ENCODE peak calls at places on chromosomes 13 and 19, in ten cellular contexts. One of them, this sample, is unnamed.

GRCh38 chr13:39023761-39024160 is 14.1 kb downstream of the PROSER1 start:
- DNase-seq in body of pancreas: no peak
- DNase-seq in pancreas: no peak
- DNase-seq in transverse colon: peak; percentile 41
- DNase-seq in lower lobe of right lung: no peak
- DNase-seq in HCT116: no peak
- DNase-seq in CD8-positive, alpha-beta memory T cell: no peak
- DNase-seq in breast epithelium: no peak
- DNase-seq in uterus: no peak
- DNase-seq in effector memory CD4-positive, alpha-beta T cell: no peak
- DNase-seq in this sample: no peak

GRCh38 chr19:28608292-28608691 is 604.7 kb downstream of the UQCRFS1 start:
- DNase-seq in HCT116: no peak
- DNase-seq in breast epithelium: no peak
- DNase-seq in pancreas: no peak
- DNase-seq in CD8-positive, alpha-beta memory T cell: no peak
- DNase-seq in transverse colon: no peak
- DNase-seq in effector memory CD4-positive, alpha-beta T cell: no peak
- DNase-seq in lower lobe of right lung: no peak
- DNase-seq in uterus: no peak
- DNase-seq in body of pancreas: no peak
- DNase-seq in this sample: no peak

GRCh38 chr19:47071731-47072130 is 23.3 kb upstream of the TMEM160 start:
- DNase-seq in pancreas: no peak
- DNase-seq in CD8-positive, alpha-beta memory T cell: no peak
- DNase-seq in HCT116: no peak
- DNase-seq in body of pancreas: no peak
- DNase-seq in transverse colon: no peak
- DNase-seq in lower lobe of right lung: no peak
- DNase-seq in breast epithelium: no peak
- DNase-seq in effector memory CD4-positive, alpha-beta T cell: no peak
- DNase-seq in uterus: no peak
- DNase-seq in this sample: no peak

GRCh38 chr19:34411216-34411615 is 7.0 kb downstream of the PDCD2L start:
- DNase-seq in HCT116: no peak
- DNase-seq in transverse colon: no peak
- DNase-seq in pancreas: no peak
- DNase-seq in effector memory CD4-positive, alpha-beta T cell: no peak
- DNase-seq in CD8-positive, alpha-beta memory T cell: no peak
- DNase-seq in lower lobe of right lung: no peak
- DNase-seq in breast epithelium: no peak
- DNase-seq in body of pancreas: no peak
- DNase-seq in uterus: no peak
- DNase-seq in this sample: no peak

GRCh38 chr19:355134-355533 is 10.5 kb upstream of the MIER2 start:
- DNase-seq in pancreas: no peak
- DNase-seq in transverse colon: no peak
- DNase-seq in HCT116: no peak
- DNase-seq in breast epithelium: no peak
- DNase-seq in body of pancreas: no peak
- DNase-seq in lower lobe of right lung: no peak
- DNase-seq in uterus: no peak
- DNase-seq in effector memory CD4-positive, alpha-beta T cell: no peak
- DNase-seq in CD8-positive, alpha-beta memory T cell: no peak
- DNase-seq in this sample: no peak

GRCh38 chr13:113084094-113084942 is 21.3 kb upstream of the F7 start:
- DNase-seq in uterus: no peak
- DNase-seq in pancreas: no peak
- DNase-seq in body of pancreas: no peak
- DNase-seq in effector memory CD4-positive, alpha-beta T cell: no peak
- DNase-seq in breast epithelium: no peak
- DNase-seq in CD8-positive, alpha-beta memory T cell: no peak
- DNase-seq in lower lobe of right lung: peak; percentile 21
- DNase-seq in HCT116: no peak
- DNase-seq in transverse colon: no peak
- DNase-seq in this sample: no peak

GRCh38 chr19:50562996-50563395 is 5.2 kb downstream of the LRRC4B start:
- DNase-seq in body of pancreas: no peak
- DNase-seq in lower lobe of right lung: no peak
- DNase-seq in HCT116: no peak
- DNase-seq in pancreas: no peak
- DNase-seq in transverse colon: no peak
- DNase-seq in breast epithelium: no peak
- DNase-seq in CD8-positive, alpha-beta memory T cell: no peak
- DNase-seq in uterus: no peak
- DNase-seq in effector memory CD4-positive, alpha-beta T cell: no peak
- DNase-seq in this sample: no peak

GRCh38 chr13:92573467-92574057 is 653.0 kb upstream of the GPC6 start:
- DNase-seq in HCT116: no peak
- DNase-seq in pancreas: no peak
- DNase-seq in effector memory CD4-positive, alpha-beta T cell: no peak
- DNase-seq in lower lobe of right lung: no peak
- DNase-seq in uterus: no peak
- DNase-seq in CD8-positive, alpha-beta memory T cell: no peak
- DNase-seq in body of pancreas: peak; percentile 19
- DNase-seq in breast epithelium: no peak
- DNase-seq in transverse colon: no peak
- DNase-seq in this sample: peak; percentile 11

GRCh38 chr13:51782026-51782710 is 21.8 kb downstream of the DHRS12 start:
- DNase-seq in CD8-positive, alpha-beta memory T cell: no peak
- DNase-seq in HCT116: no peak
- DNase-seq in pancreas: peak; percentile 94
- DNase-seq in uterus: no peak
- DNase-seq in lower lobe of right lung: no peak
- DNase-seq in transverse colon: no peak
- DNase-seq in breast epithelium: no peak
- DNase-seq in body of pancreas: peak; percentile 96
- DNase-seq in effector memory CD4-positive, alpha-beta T cell: no peak
- DNase-seq in this sample: no peak

GRCh38 chr19:33524024-33524664 is 2.6 kb upstream of the PEPD start:
- DNase-seq in HCT116: no peak
- DNase-seq in CD8-positive, alpha-beta memory T cell: no peak
- DNase-seq in uterus: peak; percentile 49
- DNase-seq in effector memory CD4-positive, alpha-beta T cell: no peak
- DNase-seq in body of pancreas: no peak
- DNase-seq in pancreas: no peak
- DNase-seq in lower lobe of right lung: no peak
- DNase-seq in transverse colon: peak; percentile 19
- DNase-seq in breast epithelium: no peak
- DNase-seq in this sample: no peak

GRCh38 chr19:49447485-49448431 is 3.9 kb downstream of the PIH1D1 start:
- DNase-seq in body of pancreas: peak; percentile 38
- DNase-seq in lower lobe of right lung: no peak
- DNase-seq in CD8-positive, alpha-beta memory T cell: no peak
- DNase-seq in effector memory CD4-positive, alpha-beta T cell: no peak
- DNase-seq in uterus: peak; percentile 67
- DNase-seq in pancreas: no peak
- DNase-seq in breast epithelium: no peak
- DNase-seq in transverse colon: no peak
- DNase-seq in HCT116: peak; percentile 50
- DNase-seq in this sample: peak; percentile 83

GRCh38 chr13:29379281-29379680 is 216.2 kb downstream of the SLC7A1 start:
- DNase-seq in pancreas: no peak
- DNase-seq in HCT116: no peak
- DNase-seq in CD8-positive, alpha-beta memory T cell: no peak
- DNase-seq in body of pancreas: no peak
- DNase-seq in uterus: no peak
- DNase-seq in lower lobe of right lung: no peak
- DNase-seq in transverse colon: no peak
- DNase-seq in breast epithelium: no peak
- DNase-seq in effector memory CD4-positive, alpha-beta T cell: no peak
- DNase-seq in this sample: no peak

GRCh38 chr19:14301150-14301549 is 80.1 kb upstream of the ADGRE5 start:
- DNase-seq in body of pancreas: no peak
- DNase-seq in lower lobe of right lung: no peak
- DNase-seq in pancreas: no peak
- DNase-seq in CD8-positive, alpha-beta memory T cell: no peak
- DNase-seq in effector memory CD4-positive, alpha-beta T cell: no peak
- DNase-seq in uterus: no peak
- DNase-seq in transverse colon: no peak
- DNase-seq in breast epithelium: no peak
- DNase-seq in HCT116: no peak
- DNase-seq in this sample: no peak

GRCh38 chr19:10112037-10112751 is 701 bp downstream of the P2RY11 start:
- DNase-seq in breast epithelium: no peak
- DNase-seq in HCT116: no peak
- DNase-seq in uterus: no peak
- DNase-seq in transverse colon: peak; percentile 14
- DNase-seq in body of pancreas: no peak
- DNase-seq in pancreas: no peak
- DNase-seq in CD8-positive, alpha-beta memory T cell: peak; percentile 61
- DNase-seq in effector memory CD4-positive, alpha-beta T cell: peak; percentile 66
- DNase-seq in lower lobe of right lung: peak; percentile 78
- DNase-seq in this sample: no peak

GRCh38 chr13:101144808-101145419 is 271.4 kb downstream of the NALCN start:
- DNase-seq in CD8-positive, alpha-beta memory T cell: no peak
- DNase-seq in HCT116: peak; percentile 39
- DNase-seq in lower lobe of right lung: no peak
- DNase-seq in breast epithelium: no peak
- DNase-seq in effector memory CD4-positive, alpha-beta T cell: no peak
- DNase-seq in pancreas: no peak
- DNase-seq in transverse colon: no peak
- DNase-seq in body of pancreas: no peak
- DNase-seq in uterus: no peak
- DNase-seq in this sample: peak; percentile 33

GRCh38 chr19:38394488-38394887 is 6.0 kb downstream of the SPRED3 start:
- DNase-seq in body of pancreas: no peak
- DNase-seq in lower lobe of right lung: no peak
- DNase-seq in effector memory CD4-positive, alpha-beta T cell: peak; percentile 50
- DNase-seq in pancreas: no peak
- DNase-seq in transverse colon: no peak
- DNase-seq in uterus: no peak
- DNase-seq in CD8-positive, alpha-beta memory T cell: peak; percentile 37
- DNase-seq in breast epithelium: no peak
- DNase-seq in HCT116: no peak
- DNase-seq in this sample: no peak

GRCh38 chr13:111460548-111461444 is 140.4 kb downstream of the TEX29 start:
- DNase-seq in transverse colon: peak; percentile 20
- DNase-seq in uterus: peak; percentile 28
- DNase-seq in breast epithelium: no peak
- DNase-seq in HCT116: peak; percentile 32
- DNase-seq in CD8-positive, alpha-beta memory T cell: no peak
- DNase-seq in lower lobe of right lung: no peak
- DNase-seq in body of pancreas: peak; percentile 66
- DNase-seq in effector memory CD4-positive, alpha-beta T cell: no peak
- DNase-seq in pancreas: no peak
- DNase-seq in this sample: peak; percentile 7

GRCh38 chr19:45059258-45059965 is 16.9 kb downstream of the ZNF296 start:
- DNase-seq in HCT116: peak; percentile 62
- DNase-seq in transverse colon: peak; percentile 87
- DNase-seq in CD8-positive, alpha-beta memory T cell: peak; percentile 79
- DNase-seq in breast epithelium: peak; percentile 81
- DNase-seq in body of pancreas: peak; percentile 84
- DNase-seq in uterus: peak; percentile 35
- DNase-seq in pancreas: peak; percentile 61
- DNase-seq in effector memory CD4-positive, alpha-beta T cell: peak; percentile 67
- DNase-seq in lower lobe of right lung: peak; percentile 73
- DNase-seq in this sample: peak; percentile 91

DNA sequence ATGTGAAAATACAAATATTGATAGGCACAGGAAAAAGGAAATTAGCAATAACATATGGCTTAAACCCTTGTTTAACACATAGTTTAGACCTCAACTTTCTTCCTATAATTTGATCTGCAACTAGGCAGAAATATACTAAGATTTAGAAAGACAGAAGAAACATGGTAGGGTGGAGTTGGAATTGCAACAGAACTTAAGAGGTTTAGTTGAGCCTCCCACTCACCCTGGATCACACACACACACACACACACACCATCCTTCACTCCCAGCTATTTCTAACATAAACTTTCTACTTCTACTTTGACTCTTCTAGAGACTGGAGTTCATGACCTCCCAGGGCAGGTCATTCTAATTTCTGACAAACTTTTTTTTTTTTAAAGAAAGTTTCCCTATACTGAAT is 47.4 kb downstream of the FLT3 start:
- DNase-seq in lower lobe of right lung: no peak
- DNase-seq in CD8-positive, alpha-beta memory T cell: no peak
- DNase-seq in uterus: no peak
- DNase-seq in pancreas: no peak
- DNase-seq in HCT116: no peak
- DNase-seq in body of pancreas: no peak
- DNase-seq in effector memory CD4-positive, alpha-beta T cell: no peak
- DNase-seq in breast epithelium: no peak
- DNase-seq in transverse colon: no peak
- DNase-seq in this sample: no peak
- H3K9me3 ChIP-seq in lower lobe of right lung: no peaks in the 10 kb centered on the region
- H3K9me3 ChIP-seq in CD8-positive, alpha-beta memory T cell: no peaks in the 10 kb centered on the region
- H3K9me3 ChIP-seq in uterus: no peaks in the 10 kb centered on the region
- H3K9me3 ChIP-seq in pancreas: no peaks in the 10 kb centered on the region
- H3K9me3 ChIP-seq in HCT116: no peaks in the 10 kb centered on the region
- H3K9me3 ChIP-seq in body of pancreas: no peaks in the 10 kb centered on the region
- H3K9me3 ChIP-seq in effector memory CD4-positive, alpha-beta T cell: no peaks in the 10 kb centered on the region
- H3K9me3 ChIP-seq in breast epithelium: no peaks in the 10 kb centered on the region
- H3K9me3 ChIP-seq in transverse colon: no peaks in the 10 kb centered on the region
- H3K9me3 ChIP-seq in this sample: no peaks in the 10 kb centered on the region

DNA sequence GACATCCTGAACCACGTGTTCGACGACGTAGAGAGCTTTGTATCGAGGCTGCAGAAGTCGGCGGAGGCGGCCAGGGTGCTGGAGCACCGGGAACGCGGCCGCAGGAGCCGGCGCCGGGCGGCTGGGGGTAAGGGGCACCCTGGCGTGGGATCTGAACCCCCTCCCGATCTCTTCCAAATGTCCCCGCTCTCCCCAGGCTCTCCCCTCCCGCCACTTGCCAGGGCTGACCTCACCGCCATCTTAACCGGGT is 6.0 kb downstream of the EPS8L1 start:
- DNase-seq in CD8-positive, alpha-beta memory T cell: no peak
- DNase-seq in breast epithelium: no peak
- DNase-seq in pancreas: no peak
- DNase-seq in uterus: no peak
- DNase-seq in lower lobe of right lung: no peak
- DNase-seq in body of pancreas: no peak
- DNase-seq in transverse colon: no peak
- DNase-seq in HCT116: no peak
- DNase-seq in effector memory CD4-positive, alpha-beta T cell: no peak
- DNase-seq in this sample: no peak
- H3K4me3 ChIP-seq in CD8-positive, alpha-beta memory T cell: peak overlapping the region; percentile 90
- H3K4me3 ChIP-seq in breast epithelium: peak overlapping the region; percentile 59
- H3K4me3 ChIP-seq in pancreas: peak overlapping the region; percentile 25
- H3K4me3 ChIP-seq in uterus: no peak overlapping the region
- H3K4me3 ChIP-seq in lower lobe of right lung: peak overlapping the region; percentile 56
- H3K4me3 ChIP-seq in body of pancreas: no peak overlapping the region
- H3K4me3 ChIP-seq in transverse colon: peak overlapping the region; percentile 54
- H3K4me3 ChIP-seq in HCT116: no peak overlapping the region
- H3K4me3 ChIP-seq in effector memory CD4-positive, alpha-beta T cell: peak overlapping the region; percentile 58
- H3K4me3 ChIP-seq in this sample: peak overlapping the region; percentile 49

GRCh38 chr13:41152005-41152404 is 19.4 kb upstream of the KBTBD6 start:
- DNase-seq in CD8-positive, alpha-beta memory T cell: no peak
- DNase-seq in pancreas: no peak
- DNase-seq in transverse colon: no peak
- DNase-seq in effector memory CD4-positive, alpha-beta T cell: no peak
- DNase-seq in lower lobe of right lung: no peak
- DNase-seq in uterus: no peak
- DNase-seq in HCT116: no peak
- DNase-seq in breast epithelium: no peak
- DNase-seq in body of pancreas: no peak
- DNase-seq in this sample: no peak
- H3K9me3 ChIP-seq in CD8-positive, alpha-beta memory T cell: peaks cover 37% of the 10 kb centered on the region
- H3K9me3 ChIP-seq in pancreas: no peaks in the 10 kb centered on the region
- H3K9me3 ChIP-seq in transverse colon: peaks cover 44% of the 10 kb centered on the region
- H3K9me3 ChIP-seq in effector memory CD4-positive, alpha-beta T cell: peaks cover 24% of the 10 kb centered on the region
- H3K9me3 ChIP-seq in lower lobe of right lung: peaks cover 41% of the 10 kb centered on the region
- H3K9me3 ChIP-seq in uterus: no peaks in the 10 kb centered on the region
- H3K9me3 ChIP-seq in HCT116: peaks cover 41% of the 10 kb centered on the region
- H3K9me3 ChIP-seq in breast epithelium: peaks cover 29% of the 10 kb centered on the region
- H3K9me3 ChIP-seq in body of pancreas: peaks cover 36% of the 10 kb centered on the region
- H3K9me3 ChIP-seq in this sample: peaks cover 15% of the 10 kb centered on the region

GRCh38 chr19:40803170-40803856 is 4.3 kb downstream of the EGLN2 start:
- DNase-seq in HCT116: no peak
- DNase-seq in CD8-positive, alpha-beta memory T cell: no peak
- DNase-seq in breast epithelium: no peak
- DNase-seq in uterus: no peak
- DNase-seq in transverse colon: no peak
- DNase-seq in lower lobe of right lung: no peak
- DNase-seq in effector memory CD4-positive, alpha-beta T cell: no peak
- DNase-seq in pancreas: no peak
- DNase-seq in body of pancreas: no peak
- DNase-seq in this sample: no peak
- H3K4me3 ChIP-seq in HCT116: no peak overlapping the region
- H3K4me3 ChIP-seq in CD8-positive, alpha-beta memory T cell: peak overlapping the region; percentile 59
- H3K4me3 ChIP-seq in breast epithelium: peak overlapping the region; percentile 20
- H3K4me3 ChIP-seq in uterus: no peak overlapping the region
- H3K4me3 ChIP-seq in transverse colon: no peak overlapping the region
- H3K4me3 ChIP-seq in lower lobe of right lung: peak overlapping the region; percentile 92
- H3K4me3 ChIP-seq in effector memory CD4-positive, alpha-beta T cell: peak overlapping the region; percentile 26
- H3K4me3 ChIP-seq in pancreas: no peak overlapping the region
- H3K4me3 ChIP-seq in body of pancreas: no peak overlapping the region
- H3K4me3 ChIP-seq in this sample: no peak overlapping the region

This sample was measured in HAP-1.